ENCODE peak calls at places on chromosomes 6 and 20, in five cellular contexts. One of them, this sample, is unnamed.

GRCh38 chr20:10978713-10979112 is 304.9 kb upstream of the JAG1 start:
- DNase-seq in cardiac muscle cell: no peak
- DNase-seq in right lobe of liver: no peak
- DNase-seq in left ventricle myocardium inferior: no peak
- DNase-seq in prostate gland: no peak
- DNase-seq in this sample: no peak

GRCh38 chr6:14877758-14878157 is 368.1 kb upstream of the JARID2 start:
- DNase-seq in cardiac muscle cell: no peak
- DNase-seq in right lobe of liver: no peak
- DNase-seq in left ventricle myocardium inferior: no peak
- DNase-seq in prostate gland: no peak
- DNase-seq in this sample: no peak

GRCh38 chr20:48673485-48673884 is 154.3 kb downstream of the PREX1 start:
- DNase-seq in cardiac muscle cell: no peak
- DNase-seq in right lobe of liver: no peak
- DNase-seq in left ventricle myocardium inferior: no peak
- DNase-seq in prostate gland: no peak
- DNase-seq in this sample: peak; percentile 1

GRCh38 chr20:11332376-11332775 is 585.3 kb upstream of the BTBD3 start:
- DNase-seq in cardiac muscle cell: peak; percentile 6
- DNase-seq in right lobe of liver: no peak
- DNase-seq in left ventricle myocardium inferior: no peak
- DNase-seq in prostate gland: no peak
- DNase-seq in this sample: no peak

GRCh38 chr6:118739976-118740771 is 88.8 kb upstream of the CEP85L start:
- DNase-seq in cardiac muscle cell: peak; percentile 45
- DNase-seq in right lobe of liver: no peak
- DNase-seq in left ventricle myocardium inferior: no peak
- DNase-seq in prostate gland: no peak
- DNase-seq in this sample: no peak

GRCh38 chr20:1707588-1708449 is 50.2 kb upstream of the SIRPG start:
- DNase-seq in cardiac muscle cell: no peak
- DNase-seq in right lobe of liver: no peak
- DNase-seq in left ventricle myocardium inferior: no peak
- DNase-seq in prostate gland: no peak
- DNase-seq in this sample: no peak

GRCh38 chr6:56756791-56757582 is 114.3 kb upstream of the DST start:
- DNase-seq in cardiac muscle cell: no peak
- DNase-seq in right lobe of liver: no peak
- DNase-seq in left ventricle myocardium inferior: no peak
- DNase-seq in prostate gland: no peak
- DNase-seq in this sample: no peak

GRCh38 chr20:29326376-29327070 is 1930.9 kb upstream of the DEFB115 start:
- DNase-seq in cardiac muscle cell: no peak
- DNase-seq in right lobe of liver: no peak
- DNase-seq in left ventricle myocardium inferior: no peak
- DNase-seq in prostate gland: no peak
- DNase-seq in this sample: no peak

GRCh38 chr20:4545526-4545925 is 176.2 kb upstream of the PRND start:
- DNase-seq in cardiac muscle cell: peak; percentile 30
- DNase-seq in right lobe of liver: no peak
- DNase-seq in left ventricle myocardium inferior: no peak
- DNase-seq in prostate gland: no peak
- DNase-seq in this sample: no peak

GRCh38 chr6:109397020-109397419 is 14.8 kb upstream of the CD164 start:
- DNase-seq in cardiac muscle cell: peak; percentile 55
- DNase-seq in right lobe of liver: no peak
- DNase-seq in left ventricle myocardium inferior: no peak
- DNase-seq in prostate gland: no peak
- DNase-seq in this sample: peak; percentile 47

GRCh38 chr6:68192988-68193387 is 442.1 kb upstream of the ADGRB3 start:
- DNase-seq in cardiac muscle cell: no peak
- DNase-seq in right lobe of liver: no peak
- DNase-seq in left ventricle myocardium inferior: no peak
- DNase-seq in prostate gland: no peak
- DNase-seq in this sample: no peak

GRCh38 chr6:153673214-153673613 is 365.8 kb upstream of the OPRM1 start:
- DNase-seq in cardiac muscle cell: no peak
- DNase-seq in right lobe of liver: no peak
- DNase-seq in left ventricle myocardium inferior: no peak
- DNase-seq in prostate gland: no peak
- DNase-seq in this sample: no peak

GRCh38 chr20:32111763-32112162 is 2.2 kb downstream of the TM9SF4 start:
- DNase-seq in cardiac muscle cell: no peak
- DNase-seq in right lobe of liver: peak; percentile 36
- DNase-seq in left ventricle myocardium inferior: no peak
- DNase-seq in prostate gland: no peak
- DNase-seq in this sample: no peak

GRCh38 chr20:23937303-23938117 is 51.1 kb downstream of the GGTLC1 start:
- DNase-seq in cardiac muscle cell: peak; percentile 65
- DNase-seq in right lobe of liver: peak; percentile 70
- DNase-seq in left ventricle myocardium inferior: peak; percentile 36
- DNase-seq in prostate gland: peak; percentile 69
- DNase-seq in this sample: no peak

GRCh38 chr6:46918830-46919229 is 2.9 kb downstream of the ADGRF5 start:
- DNase-seq in cardiac muscle cell: no peak
- DNase-seq in right lobe of liver: no peak
- DNase-seq in left ventricle myocardium inferior: no peak
- DNase-seq in prostate gland: no peak
- DNase-seq in this sample: no peak

GRCh38 chr6:166541366-166541765 is 45.1 kb downstream of the RAMACL start:
- DNase-seq in cardiac muscle cell: no peak
- DNase-seq in right lobe of liver: no peak
- DNase-seq in left ventricle myocardium inferior: no peak
- DNase-seq in prostate gland: no peak
- DNase-seq in this sample: no peak

GRCh38 chr6:30972816-30973215 is 10.7 kb upstream of the MUC21 start:
- DNase-seq in cardiac muscle cell: no peak
- DNase-seq in right lobe of liver: no peak
- DNase-seq in left ventricle myocardium inferior: no peak
- DNase-seq in prostate gland: no peak
- DNase-seq in this sample: no peak

GRCh38 chr6:141033101-141033500 is 1099.6 kb upstream of the GJE1 start:
- DNase-seq in cardiac muscle cell: peak; percentile 38
- DNase-seq in right lobe of liver: no peak
- DNase-seq in left ventricle myocardium inferior: no peak
- DNase-seq in prostate gland: no peak
- DNase-seq in this sample: no peak

GRCh38 chr20:53037621-53038020 is 65.5 kb downstream of the TSHZ2 start:
- DNase-seq in cardiac muscle cell: no peak
- DNase-seq in right lobe of liver: no peak
- DNase-seq in left ventricle myocardium inferior: no peak
- DNase-seq in prostate gland: no peak
- DNase-seq in this sample: no peak

GRCh38 chr6:125307964-125308615 is 6.3 kb upstream of the HDDC2 start:
- DNase-seq in cardiac muscle cell: no peak
- DNase-seq in right lobe of liver: no peak
- DNase-seq in left ventricle myocardium inferior: no peak
- DNase-seq in prostate gland: peak; percentile 48
- DNase-seq in this sample: no peak

GRCh38 chr20:37356961-37357371 is 11.0 kb downstream of the SRC start:
- DNase-seq in cardiac muscle cell: no peak
- DNase-seq in right lobe of liver: no peak
- DNase-seq in left ventricle myocardium inferior: no peak
- DNase-seq in prostate gland: no peak
- DNase-seq in this sample: no peak

GRCh38 chr20:18686696-18687095 is 98.8 kb downstream of the DTD1 start:
- DNase-seq in cardiac muscle cell: no peak
- DNase-seq in right lobe of liver: no peak
- DNase-seq in left ventricle myocardium inferior: no peak
- DNase-seq in prostate gland: peak; percentile 24
- DNase-seq in this sample: no peak

GRCh38 chr6:40436685-40437604 is 150.2 kb downstream of the LRFN2 start:
- DNase-seq in cardiac muscle cell: peak; percentile 30
- DNase-seq in right lobe of liver: no peak
- DNase-seq in left ventricle myocardium inferior: no peak
- DNase-seq in prostate gland: no peak
- DNase-seq in this sample: no peak

GRCh38 chr6:72580281-72580940 is 41.5 kb upstream of the KCNQ5 start:
- DNase-seq in cardiac muscle cell: peak; percentile 89
- DNase-seq in right lobe of liver: no peak
- DNase-seq in left ventricle myocardium inferior: no peak
- DNase-seq in prostate gland: no peak
- DNase-seq in this sample: no peak

GRCh38 chr6:118542184-118542952 is 5.7 kb upstream of the PLN start:
- DNase-seq in cardiac muscle cell: peak; percentile 38
- DNase-seq in right lobe of liver: no peak
- DNase-seq in left ventricle myocardium inferior: no peak
- DNase-seq in prostate gland: no peak
- DNase-seq in this sample: no peak

GRCh38 chr6:7615611-7616383 is 25.8 kb downstream of the SNRNP48 start:
- DNase-seq in cardiac muscle cell: peak; percentile 77
- DNase-seq in right lobe of liver: no peak
- DNase-seq in left ventricle myocardium inferior: no peak
- DNase-seq in prostate gland: peak; percentile 48
- DNase-seq in this sample: peak; percentile 82

GRCh38 chr20:16580127-16580526 is 6.9 kb upstream of the KIF16B start:
- DNase-seq in cardiac muscle cell: peak; percentile 91
- DNase-seq in right lobe of liver: no peak
- DNase-seq in left ventricle myocardium inferior: no peak
- DNase-seq in prostate gland: peak; percentile 42
- DNase-seq in this sample: no peak

GRCh38 chr6:134470090-134470975 is 152.4 kb upstream of the SGK1 start:
- DNase-seq in cardiac muscle cell: no peak
- DNase-seq in right lobe of liver: no peak
- DNase-seq in left ventricle myocardium inferior: no peak
- DNase-seq in prostate gland: no peak
- DNase-seq in this sample: no peak

GRCh38 chr20:25230177-25230831 is 17.6 kb upstream of the PYGB start:
- DNase-seq in cardiac muscle cell: no peak
- DNase-seq in right lobe of liver: no peak
- DNase-seq in left ventricle myocardium inferior: no peak
- DNase-seq in prostate gland: no peak
- DNase-seq in this sample: no peak
- H3K4me1 ChIP-seq in cardiac muscle cell: peaks cover 46% of the 10 kb centered on the region
- H3K4me1 ChIP-seq in right lobe of liver: no peaks in the 10 kb centered on the region
- H3K4me1 ChIP-seq in left ventricle myocardium inferior: peaks cover 82% of the 10 kb centered on the region
- H3K4me1 ChIP-seq in prostate gland: peaks cover 40% of the 10 kb centered on the region
- H3K4me1 ChIP-seq in this sample: peaks cover 26% of the 10 kb centered on the region

GRCh38 chr6:157531986-157532365 is 151.0 kb downstream of the ZDHHC14 start:
- DNase-seq in cardiac muscle cell: no peak
- DNase-seq in right lobe of liver: no peak
- DNase-seq in left ventricle myocardium inferior: no peak
- DNase-seq in prostate gland: no peak
- DNase-seq in this sample: no peak

GRCh38 chr6:157532963-157533362 is 152.0 kb downstream of the ZDHHC14 start:
- DNase-seq in cardiac muscle cell: no peak
- DNase-seq in right lobe of liver: no peak
- DNase-seq in left ventricle myocardium inferior: no peak
- DNase-seq in prostate gland: no peak
- DNase-seq in this sample: no peak

GRCh38 chr6:157530126-157530525 is 149.1 kb downstream of the ZDHHC14 start:
- DNase-seq in cardiac muscle cell: peak; percentile 18
- DNase-seq in right lobe of liver: no peak
- DNase-seq in left ventricle myocardium inferior: no peak
- DNase-seq in prostate gland: no peak
- DNase-seq in this sample: no peak

GRCh38 chr6:157530724-157531168 is 149.8 kb downstream of the ZDHHC14 start:
- DNase-seq in cardiac muscle cell: no peak
- DNase-seq in right lobe of liver: no peak
- DNase-seq in left ventricle myocardium inferior: no peak
- DNase-seq in prostate gland: no peak
- DNase-seq in this sample: no peak

GRCh38 chr6:157531169-157531985 is 150.4 kb downstream of the ZDHHC14 start:
- DNase-seq in cardiac muscle cell: no peak
- DNase-seq in right lobe of liver: peak; percentile 94
- DNase-seq in left ventricle myocardium inferior: no peak
- DNase-seq in prostate gland: no peak
- DNase-seq in this sample: peak; percentile 81
- H3K4me1 ChIP-seq in cardiac muscle cell: no peaks in the 10 kb centered on the region
- H3K4me1 ChIP-seq in right lobe of liver: peaks cover 8% of the 10 kb centered on the region
- H3K4me1 ChIP-seq in left ventricle myocardium inferior: peaks cover 36% of the 10 kb centered on the region
- H3K4me1 ChIP-seq in prostate gland: no peaks in the 10 kb centered on the region
- H3K4me1 ChIP-seq in this sample: peaks cover 16% of the 10 kb centered on the region

DNA sequence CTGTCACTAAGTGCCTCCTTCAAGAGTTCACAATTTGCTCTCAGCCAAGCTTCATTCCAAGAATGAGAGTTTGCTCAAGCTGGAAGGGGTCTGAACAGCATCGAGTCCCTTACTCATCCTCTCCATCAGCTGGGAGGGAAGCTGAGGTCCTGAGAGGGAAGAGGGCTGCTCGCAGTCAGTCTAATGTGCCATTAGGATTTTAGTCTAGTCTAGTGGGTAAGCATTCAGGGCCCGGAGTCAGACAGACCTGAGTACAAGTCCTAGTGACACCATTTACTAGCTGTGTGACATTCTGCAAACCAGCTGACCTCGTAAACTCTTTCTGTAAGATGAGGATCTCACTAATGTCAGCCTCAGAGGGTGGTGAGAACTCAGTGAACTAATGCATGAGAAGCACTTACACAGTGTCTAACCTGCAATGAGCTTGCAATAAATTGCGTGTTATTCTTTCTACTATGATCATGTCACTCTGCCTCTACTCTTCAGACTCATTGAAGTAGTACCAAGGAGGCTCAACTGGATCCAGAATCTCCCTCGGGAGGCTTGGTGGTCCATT is 41.2 kb upstream of the ZNF831 start:
- DNase-seq in cardiac muscle cell: no peak
- DNase-seq in right lobe of liver: no peak
- DNase-seq in left ventricle myocardium inferior: no peak
- DNase-seq in prostate gland: no peak
- DNase-seq in this sample: no peak
- H3K4me1 ChIP-seq in cardiac muscle cell: no peaks in the 10 kb centered on the region
- H3K4me1 ChIP-seq in right lobe of liver: no peaks in the 10 kb centered on the region
- H3K4me1 ChIP-seq in left ventricle myocardium inferior: no peaks in the 10 kb centered on the region
- H3K4me1 ChIP-seq in prostate gland: no peaks in the 10 kb centered on the region
- H3K4me1 ChIP-seq in this sample: no peaks in the 10 kb centered on the region

DNA sequence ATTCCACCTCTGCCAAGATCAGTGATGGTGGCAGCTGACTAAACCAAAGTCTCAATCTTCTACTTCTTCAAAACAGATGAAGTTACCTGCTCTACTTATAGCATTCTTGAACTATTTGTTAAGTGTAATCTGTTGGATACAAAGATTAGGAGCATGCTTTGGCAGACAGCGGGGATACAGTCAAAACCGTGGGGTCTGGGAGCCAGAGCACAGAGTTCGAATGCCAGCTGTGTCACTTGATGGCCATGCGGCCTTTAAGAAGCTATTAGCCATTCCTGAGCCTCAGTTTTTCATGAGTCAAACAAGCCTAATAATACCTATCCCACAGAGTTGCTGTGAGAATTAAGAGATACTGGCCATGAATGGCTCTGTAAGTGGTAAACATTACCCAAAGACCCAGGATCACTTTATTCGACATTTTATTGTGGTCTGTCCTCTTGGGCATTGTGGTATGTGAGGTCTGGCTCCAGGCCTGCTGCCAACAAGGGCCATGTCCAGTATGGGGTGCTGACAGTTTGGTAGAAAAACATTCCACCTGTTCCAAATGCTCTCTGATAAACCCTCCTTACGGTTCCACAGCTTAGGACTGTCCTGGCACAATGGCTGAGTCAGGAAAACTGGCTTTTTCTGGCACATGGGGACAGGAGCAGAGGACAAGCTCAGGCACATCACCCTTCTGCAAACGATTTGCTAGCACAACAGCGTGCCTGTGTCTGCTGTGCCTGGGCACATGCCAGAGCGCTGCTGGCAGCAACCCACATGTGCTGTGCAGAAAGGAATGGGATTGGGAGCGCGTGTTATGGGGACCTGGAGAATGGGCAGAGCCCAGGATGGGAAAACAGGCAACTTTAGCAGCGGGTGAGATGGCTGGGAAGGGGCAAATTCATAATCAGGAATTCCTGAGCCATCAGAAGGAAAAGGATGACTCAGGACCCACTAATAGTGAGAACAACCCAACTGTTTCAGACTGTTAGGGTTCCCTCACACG is 15.7 kb upstream of the FAM83C start:
- DNase-seq in cardiac muscle cell: peak; percentile 73
- DNase-seq in right lobe of liver: peak; percentile 95
- DNase-seq in left ventricle myocardium inferior: peak; percentile 77
- DNase-seq in prostate gland: peak; percentile 92
- DNase-seq in this sample: no peak
- H3K4me1 ChIP-seq in cardiac muscle cell: no peaks in the 10 kb centered on the region
- H3K4me1 ChIP-seq in right lobe of liver: no peaks in the 10 kb centered on the region
- H3K4me1 ChIP-seq in left ventricle myocardium inferior: peaks cover 33% of the 10 kb centered on the region
- H3K4me1 ChIP-seq in prostate gland: peaks cover 13% of the 10 kb centered on the region
- H3K4me1 ChIP-seq in this sample: peaks cover 9% of the 10 kb centered on the region

This sample was measured in mucosa of descending colon.